ENCODE peak calls at places on chromosome 22, in nine cellular contexts. V, D, N, X, J, C, M, Y and Z are unnamed samples.

GRCh38 chr22:39699631-39700348 is 129.2 kb downstream of the CACNA1I start:
- DNase-seq in V (no peak), D (no peak), N (no peak), X (no peak), J (no peak), C (no peak), M (no peak), Y (no peak), Z (no peak)

GRCh38 chr22:48832592-48832991 is 995.1 kb downstream of the BRD1 start:
- DNase-seq in V (no peak), D (no peak), N (peak), X (no peak), J (no peak), C (no peak), M (no peak), Y (no peak), Z (no peak)

GRCh38 chr22:24418786-24419479 is 8.5 kb upstream of the ADORA2A start:
- DNase-seq in V (no peak), D (no peak), N (no peak), X (no peak), J (peak), C (no peak), M (no peak), Y (no peak), Z (no peak)

GRCh38 chr22:27099896-27100295 is 442.5 kb downstream of the MIAT start:
- DNase-seq in V (peak), D (no peak), N (peak), X (no peak), J (no peak), C (no peak), M (no peak), Y (no peak), Z (no peak)

GRCh38 chr22:29002603-29003002 is 59.0 kb downstream of the C22orf31 start:
- DNase-seq in V (no peak), D (no peak), N (no peak), X (no peak), J (no peak), C (no peak), M (no peak), Y (no peak), Z (no peak)

GRCh38 chr22:29762263-29762662 is 4.5 kb downstream of the ZMAT5 start:
- DNase-seq in V (no peak), D (no peak), N (no peak), X (peak), J (no peak), C (no peak), M (no peak), Y (no peak), Z (no peak)

GRCh38 chr22:23063539-23064380 is 6.6 kb upstream of the GNAZ start:
- DNase-seq in V (no peak), D (no peak), N (peak), X (no peak), J (peak), C (no peak), M (no peak), Y (no peak), Z (peak)

GRCh38 chr22:37187891-37188761 is at the start of gene C1QTNF6:
- DNase-seq in V (peak), D (peak), N (peak), X (no peak), J (no peak), C (peak), M (no peak), Y (no peak), Z (no peak)

GRCh38 chr22:43449831-43450225 is 38.0 kb downstream of the MPPED1 start:
- DNase-seq in V (no peak), D (no peak), N (no peak), X (no peak), J (no peak), C (no peak), M (no peak), Y (no peak), Z (no peak)

GRCh38 chr22:44147821-44148574 is 32.7 kb upstream of the PARVG start:
- DNase-seq in V (peak), D (peak), N (no peak), X (no peak), J (no peak), C (no peak), M (peak), Y (no peak), Z (no peak)

GRCh38 chr22:30969532-30970355 is 679 bp downstream of the TUG1 start:
- DNase-seq in V (peak), D (no peak), N (no peak), X (no peak), J (no peak), C (peak), M (peak), Y (peak), Z (no peak)

GRCh38 chr22:44211256-44211945 is 30.7 kb downstream of the PARVG start:
- DNase-seq in V (no peak), D (no peak), N (no peak), X (no peak), J (no peak), C (no peak), M (no peak), Y (no peak), Z (no peak)

GRCh38 chr22:42177891-42178336 is 47.3 kb upstream of the CYP2D6 start:
- DNase-seq in V (no peak), D (no peak), N (no peak), X (no peak), J (no peak), C (no peak), M (no peak), Y (no peak), Z (no peak)

GRCh38 chr22:23305321-23305910 is 125.1 kb downstream of the BCR start:
- DNase-seq in V (no peak), D (no peak), N (peak), X (no peak), J (peak), C (peak), M (peak), Y (no peak), Z (no peak)